ENCODE peak calls at places on chromosomes 1 and 21, in seven cellular contexts. V, N, U, M, H, L and Z are unnamed samples.

GRCh38 chr21:35398366-35398982 is 349.4 kb upstream of the RUNX1 start:
- DNase-seq in V (no peak), L (no peak), N (no peak), H (no peak), M (no peak), U (no peak), Z (no peak)

GRCh38 chr1:1430114-1430982 is 5.1 kb upstream of the VWA1 start:
- DNase-seq in H (peak; percentile 53), N (peak; percentile 62), V (no peak), M (peak; percentile 40), L (no peak), U (no peak), Z (no peak)

GRCh38 chr1:180956028-180956640 is 43.4 kb downstream of the KIAA1614 start:
- DNase-seq in N (no peak), L (no peak), H (peak; percentile 85), M (no peak), U (no peak), V (no peak), Z (no peak)

GRCh38 chr1:184287001-184287400 is 99.8 kb upstream of the C1orf21 start:
- DNase-seq in U (no peak), M (no peak), H (peak; percentile 37), N (no peak), V (no peak), L (no peak), Z (no peak)

GRCh38 chr1:109654519-109654918 is 1.4 kb upstream of the GSTM4 start:
- DNase-seq in N (no peak), M (no peak), L (no peak), U (no peak), H (no peak), V (no peak), Z (no peak)

GRCh38 chr1:89295187-89295586 is 22.5 kb upstream of the GBP5 start:
- DNase-seq in N (no peak), M (no peak), L (no peak), V (no peak), U (no peak), H (no peak), Z (no peak)

GRCh38 chr1:1143636-1144035 is 27.7 kb upstream of the C1orf159 start:
- DNase-seq in M (no peak), L (no peak), V (no peak), N (no peak), H (no peak), U (peak; percentile 35), Z (no peak)

GRCh38 chr1:234114648-234115307 is 210.3 kb downstream of the SLC35F3 start:
- DNase-seq in H (peak; percentile 83), U (peak; percentile 21), L (peak; percentile 4), N (peak; percentile 33), M (peak; percentile 28), V (peak; percentile 4), Z (peak; percentile 4)

GRCh38 chr1:12188657-12189327 is 22.0 kb downstream of the TNFRSF1B start:
- DNase-seq in M (no peak), V (no peak), L (no peak), H (no peak), U (no peak), N (no peak), Z (no peak)

GRCh38 chr1:205588691-205589445 is 42.9 kb downstream of the ELK4 start:
- DNase-seq in M (peak; percentile 61), N (no peak), H (peak; percentile 12), L (no peak), V (no peak), U (peak; percentile 42), Z (no peak)

GRCh38 chr21:42384184-42384583 is 11.7 kb downstream of the TMPRSS3 start:
- DNase-seq in N (no peak), M (no peak), L (no peak), H (no peak), V (no peak), U (no peak), Z (no peak)

GRCh38 chr1:41850029-41850428 is 68.7 kb downstream of the HIVEP3 start:
- DNase-seq in H (no peak), V (no peak), N (no peak), M (no peak), U (no peak), L (no peak), Z (no peak)

GRCh38 chr1:111219466-111220286 is 7.8 kb upstream of the CHI3L2 start:
- DNase-seq in N (no peak), M (no peak), L (no peak), U (peak; percentile 64), V (peak; percentile 99), H (no peak), Z (peak; percentile 98)

GRCh38 chr1:118617916-118618315 is 370.2 kb downstream of the TBX15 start:
- DNase-seq in V (no peak), U (no peak), M (no peak), L (no peak), H (no peak), N (no peak), Z (no peak)